ENCODE peak calls at places on chromosomes 11 and 22, in five cellular contexts. X is endodermal cell; Z is GM23338; I is CD8-positive, alpha-beta T cell; F is transverse colon. Q is an unnamed sample. For H3K36me3, the result is how much of the 10 kb centered on the place peaks cover.

GRCh38 chr22:49004484-49005399 is 822.9 kb downstream of the BRD1 start:
- DNase-seq in X (no peak), Z (no peak), I (peak), F (no peak), Q (no peak)

GRCh38 chr11:110812334-110812733 is 100.1 kb upstream of the ARHGAP20 start:
- DNase-seq in X (no peak), Z (no peak), I (no peak), F (no peak), Q (no peak)

GRCh38 chr11:99693941-99694492 is 673.3 kb downstream of the CNTN5 start:
- DNase-seq in X (no peak), Z (no peak), I (no peak), F (no peak), Q (peak)

GRCh38 chr11:77140231-77140959 is 12.3 kb downstream of the MYO7A start:
- DNase-seq in X (peak), Z (peak), I (no peak), F (no peak), Q (peak)

GRCh38 chr11:76740772-76741171 is 42.4 kb upstream of the TSKU start:
- DNase-seq in X (no peak), Z (no peak), I (no peak), F (no peak), Q (no peak)

GRCh38 chr22:30325724-30326703 is 727 bp downstream of the TBC1D10A start:
- DNase-seq in X (peak), Z (peak), I (no peak), F (peak), Q (peak)

GRCh38 chr11:33970984-33971466 is 79.1 kb upstream of the LMO2 start:
- DNase-seq in X (peak), Z (peak), I (no peak), F (peak), Q (peak)

GRCh38 chr11:83319346-83319745 is 33.2 kb upstream of the CCDC90B start:
- DNase-seq in X (no peak), Z (no peak), I (no peak), F (no peak), Q (no peak)

GRCh38 chr22:31143537-31143936 is 3.2 kb upstream of the PLA2G3 start:
- DNase-seq in X (peak), Z (no peak), I (no peak), F (no peak), Q (no peak)

GRCh38 chr11:83140691-83141455 is 16.1 kb upstream of the PCF11 start:
- DNase-seq in X (no peak), Z (no peak), I (no peak), F (no peak), Q (no peak)

GRCh38 chr11:19697721-19698121 is 14.9 kb upstream of the NAV2 start:
- DNase-seq in X (peak), Z (peak), I (no peak), F (no peak), Q (no peak)

GRCh38 chr11:69471329-69472052 is 10.0 kb upstream of the LINC01488 start:
- DNase-seq in X (peak), Z (peak), I (no peak), F (no peak), Q (no peak)

GRCh38 chr11:15101072-15101701 is 13.5 kb upstream of the INSC start:
- DNase-seq in X (peak), Z (peak), I (peak), F (peak), Q (peak)

GRCh38 chr22:24893341-24894070 is 53.0 kb downstream of the LHFPL7 start:
- DNase-seq in X (no peak), Z (no peak), I (no peak), F (no peak), Q (peak)

GRCh38 chr11:129861702-129862107 is 33.7 kb downstream of the NFRKB start:
- DNase-seq in X (peak), Z (peak), I (no peak), F (peak), Q (peak)

GRCh38 chr11:70240337-70240736 is 30.2 kb upstream of the PPFIA1 start:
- DNase-seq in X (no peak), Z (no peak), I (no peak), F (no peak), Q (no peak)

GRCh38 chr11:3954448-3955298 is 99.2 kb downstream of the STIM1 start:
- DNase-seq in X (no peak), Z (no peak), I (no peak), F (no peak), Q (no peak)

GRCh38 chr11:113876798-113877672 is 1.7 kb upstream of the USP28 start:
- DNase-seq in X (peak), Z (no peak), I (no peak), F (no peak), Q (no peak)

GRCh38 chr22:28316014-28316413 is 363.6 kb downstream of the TTC28 start:
- DNase-seq in X (no peak), Z (no peak), I (no peak), F (no peak), Q (peak)

GRCh38 chr11:121482231-121483129 is 29.7 kb upstream of the SORL1-AS1 start:
- DNase-seq in X (peak), Z (no peak), I (peak), F (peak), Q (no peak)

GRCh38 chr11:109338131-109338530 is 83.9 kb upstream of the C11orf87 start:
- DNase-seq in X (no peak), Z (no peak), I (no peak), F (no peak), Q (no peak)

GRCh38 chr11:22466809-22467208 is 128.6 kb downstream of the SLC17A6 start:
- DNase-seq in X (no peak), Z (no peak), I (no peak), F (no peak), Q (no peak)

DNA sequence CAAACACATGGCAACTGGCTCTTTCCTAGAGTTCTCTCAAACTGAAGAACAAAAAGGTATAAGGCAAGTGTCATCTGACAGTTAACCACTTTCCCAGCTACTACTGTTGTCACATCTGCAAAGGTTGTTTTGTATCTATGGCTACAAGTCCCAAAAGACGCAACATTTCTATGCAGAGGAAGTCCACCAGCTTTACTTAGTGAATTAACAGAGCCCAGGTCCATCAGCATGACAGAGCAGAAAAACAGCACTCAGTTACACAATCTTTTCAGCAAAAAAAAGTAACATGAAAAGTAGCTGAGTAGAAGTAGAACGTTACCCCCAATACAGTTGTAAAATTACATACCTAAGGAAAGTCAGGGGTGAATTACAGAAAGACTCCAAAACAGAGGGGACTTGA is 12.1 kb downstream of the CPSF7 start:
- DNase-seq in X (no peak), Z (no peak), I (no peak), F (no peak), Q (no peak)
- H3K36me3 ChIP-seq in X (half or more), Z (half or more), I (half or more), F (half or more), Q (under half)

GRCh38 chr11:118552341-118552740 is 13.4 kb downstream of the IFT46 start:
- DNase-seq in X (no peak), Z (no peak), I (no peak), F (no peak), Q (no peak)
- H3K36me3 ChIP-seq in X (under half), Z (under half), I (under half), F (under half), Q (under half)

DNA sequence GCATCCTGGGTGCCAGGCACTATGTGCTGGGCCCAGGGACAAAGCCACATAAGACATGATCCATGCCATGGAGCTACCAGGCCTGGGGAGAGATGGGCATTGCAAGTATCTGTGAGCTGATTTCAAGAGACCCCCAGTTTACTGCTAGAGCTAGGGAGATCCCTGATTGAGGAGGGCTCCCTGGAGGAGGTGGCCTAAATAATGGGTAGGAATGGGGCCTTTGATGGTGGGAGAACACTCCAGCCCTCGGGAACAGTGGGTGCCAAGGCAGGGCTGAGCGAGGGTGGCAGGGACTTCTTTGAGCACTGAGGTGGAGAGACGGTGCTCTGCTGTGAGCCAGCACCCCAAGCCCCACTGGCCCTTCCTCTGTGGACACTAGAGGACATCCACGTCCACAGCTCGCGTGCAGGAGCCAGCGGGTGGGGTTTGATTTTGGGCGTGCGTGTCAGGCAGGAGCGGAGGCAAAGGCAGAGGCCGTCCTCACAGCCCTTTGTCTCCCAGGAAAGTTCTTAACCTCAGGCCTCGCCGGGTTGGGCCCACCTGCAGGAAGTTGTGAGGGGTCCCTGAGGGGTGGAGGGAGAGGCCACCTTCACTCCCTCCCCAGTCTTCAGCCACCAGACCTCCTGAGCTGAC is 52.9 kb upstream of the PPARA start:
- DNase-seq in X (no peak), Z (no peak), I (no peak), F (no peak), Q (no peak)
- H3K36me3 ChIP-seq in X (under half), Z (under half), I (under half), F (under half), Q (under half)

DNA sequence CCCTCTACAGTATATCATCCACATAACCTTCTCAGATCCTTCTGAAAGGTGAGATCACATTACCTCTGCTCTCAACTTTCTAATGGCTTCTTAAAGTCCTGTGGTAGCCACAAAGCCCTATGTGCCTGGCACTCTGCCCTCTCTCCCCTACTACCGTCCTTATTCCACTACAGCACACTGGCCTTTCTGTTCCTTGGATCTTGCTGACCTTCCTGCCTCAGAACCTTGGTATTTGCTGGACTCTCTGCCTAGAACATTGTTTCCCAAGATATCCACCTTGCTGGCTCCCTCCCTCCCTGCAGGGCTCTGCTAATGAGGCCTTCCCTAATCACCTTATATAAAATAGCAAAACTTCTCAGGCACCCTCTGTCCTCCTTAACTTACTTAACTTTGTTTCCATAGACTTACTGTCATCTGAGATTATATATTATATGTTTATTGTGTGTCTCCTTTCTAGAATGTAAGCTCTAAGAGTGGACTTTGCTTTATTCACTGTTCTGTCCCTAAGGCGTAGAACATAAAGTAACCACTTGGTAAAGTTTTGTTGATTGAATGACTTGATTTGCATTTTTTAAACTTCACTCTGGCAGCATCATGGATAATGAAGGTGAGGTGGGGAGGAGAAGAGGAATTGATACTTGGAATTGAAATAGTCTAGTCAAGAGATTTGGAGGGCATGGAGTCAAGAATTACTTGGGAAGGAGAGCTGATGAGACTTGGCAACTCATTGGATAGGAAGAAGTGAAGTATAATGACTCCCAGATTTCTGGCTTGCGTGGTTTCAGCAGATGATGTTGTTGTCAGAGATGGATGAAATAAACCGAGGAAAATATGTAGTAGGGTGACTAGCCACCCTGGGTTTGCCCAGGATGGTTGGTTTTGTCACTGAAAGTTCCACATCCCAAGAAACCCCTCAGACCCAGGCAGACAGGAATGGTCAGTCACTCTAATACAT is 10.5 kb downstream of the POLD3 start:
- DNase-seq in X (no peak), Z (no peak), I (no peak), F (no peak), Q (no peak)
- H3K36me3 ChIP-seq in X (half or more), Z (under half), I (under half), F (under half), Q (under half)

GRCh38 chr11:71440021-71440755 is 8.0 kb downstream of the DHCR7 start:
- DNase-seq in X (no peak), Z (no peak), I (no peak), F (no peak), Q (no peak)
- H3K36me3 ChIP-seq in X (half or more), Z (half or more), I (under half), F (under half), Q (under half)

GRCh38 chr22:50459443-50460140 is 15.2 kb downstream of the SBF1 start:
- DNase-seq in X (no peak), Z (no peak), I (no peak), F (no peak), Q (no peak)
- H3K36me3 ChIP-seq in X (under half), Z (under half), I (half or more), F (half or more), Q (under half)

GRCh38 chr11:65633390-65634139 is 4.3 kb upstream of the SIPA1 start:
- DNase-seq in X (no peak), Z (no peak), I (no peak), F (no peak), Q (no peak)

GRCh38 chr11:65634140-65634436 is 3.8 kb upstream of the SIPA1 start:
- DNase-seq in X (no peak), Z (no peak), I (no peak), F (no peak), Q (no peak)

GRCh38 chr11:65634905-65635731 is 2.8 kb upstream of the SIPA1 start:
- DNase-seq in X (no peak), Z (no peak), I (no peak), F (no peak), Q (no peak)

GRCh38 chr11:65636108-65636809 is 1.6 kb upstream of the SIPA1 start:
- DNase-seq in X (no peak), Z (no peak), I (no peak), F (no peak), Q (no peak)

DNA sequence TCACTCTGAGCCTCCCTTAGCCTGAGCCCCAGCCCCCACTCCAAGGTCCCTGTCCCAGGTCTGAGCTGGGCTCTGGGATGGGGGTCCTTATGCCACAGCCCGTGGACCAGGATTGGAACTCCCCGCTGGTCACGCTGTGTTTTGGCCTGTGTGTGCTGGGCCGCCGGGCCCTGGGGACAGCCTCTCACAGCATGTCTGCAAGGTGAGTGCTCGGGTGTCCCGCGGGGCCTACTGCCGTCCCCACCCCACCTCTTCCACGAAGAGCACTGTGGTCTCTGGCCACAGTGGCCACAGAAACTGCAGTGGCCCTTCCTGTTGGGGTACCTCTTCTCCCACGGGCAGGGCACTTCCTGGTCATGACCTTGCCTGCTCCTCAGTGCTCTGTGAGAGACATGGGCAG is 3.5 kb upstream of the SIPA1 start:
- DNase-seq in X (no peak), Z (no peak), I (no peak), F (no peak), Q (no peak)
- H3K36me3 ChIP-seq in X (half or more), Z (under half), I (under half), F (under half), Q (under half)

DNA sequence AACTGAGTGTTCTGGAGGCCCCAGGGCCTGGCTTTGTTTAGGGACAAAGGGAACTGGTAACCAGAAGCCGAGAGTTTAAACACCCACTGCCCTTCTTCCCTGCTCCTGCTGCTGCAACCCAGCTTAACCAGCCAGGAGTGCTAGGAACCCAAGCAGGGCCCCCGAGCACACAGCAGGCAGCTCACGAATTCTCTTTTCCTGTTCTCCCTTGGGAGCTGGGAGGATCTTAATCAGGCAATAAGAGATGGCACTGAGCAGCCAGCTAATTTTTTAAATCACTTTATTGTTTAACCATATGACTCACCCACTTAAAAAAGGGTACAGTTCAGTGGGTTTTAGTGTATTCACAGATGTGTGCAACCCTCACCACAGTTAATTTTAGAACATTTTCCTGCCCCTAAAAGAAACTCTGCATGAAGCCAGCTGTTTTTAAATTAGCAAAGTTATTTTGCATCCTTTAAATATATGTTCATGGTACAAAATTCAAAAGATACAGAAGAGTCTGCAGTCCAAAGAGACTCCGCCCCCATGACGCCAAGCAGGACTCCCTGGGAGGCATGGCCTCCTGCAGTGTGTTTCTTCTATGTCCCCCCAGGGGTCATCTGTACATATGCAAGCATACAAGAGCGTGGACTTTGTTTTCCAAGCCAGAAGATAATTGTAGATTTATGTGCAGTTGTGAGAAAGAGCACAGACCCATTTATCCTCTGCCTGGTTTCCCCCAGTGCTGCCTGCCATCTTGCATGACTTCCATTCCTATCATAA is 18.9 kb upstream of the PPP6R3 start:
- DNase-seq in X (no peak), Z (no peak), I (no peak), F (no peak), Q (no peak)
- H3K36me3 ChIP-seq in X (under half), Z (under half), I (under half), F (under half), Q (under half)

Q was measured in body of pancreas.